ENCODE peak calls at places on chromosomes 6 and 20, in six cellular contexts. Q, N, F, Z, T and P are unnamed samples.

GRCh38 chr6:15956205-15957106 is 172.4 kb upstream of the MYLIP start:
- DNase-seq in Q (no peak), N (no peak), F (no peak), Z (peak), T (no peak), P (no peak)

GRCh38 chr6:52081237-52081636 is 6.2 kb downstream of the PKHD1 start:
- DNase-seq in Q (no peak), N (no peak), F (no peak), Z (no peak), T (no peak), P (no peak)

GRCh38 chr6:141561154-141561553 is 571.6 kb upstream of the GJE1 start:
- DNase-seq in Q (no peak), N (no peak), F (no peak), Z (peak), T (no peak), P (no peak)

GRCh38 chr20:48682529-48683385 is 145.0 kb downstream of the PREX1 start:
- DNase-seq in Q (no peak), N (peak), F (peak), Z (peak), T (no peak), P (no peak)

GRCh38 chr20:1883986-1884385 is 11.2 kb upstream of the SIRPA start:
- DNase-seq in Q (no peak), N (no peak), F (no peak), Z (no peak), T (no peak), P (no peak)

GRCh38 chr6:85132091-85132490 is 317.8 kb upstream of the NT5E start:
- DNase-seq in Q (no peak), N (no peak), F (no peak), Z (no peak), T (no peak), P (no peak)

GRCh38 chr20:46546293-46546692 is 4.2 kb downstream of the OCSTAMP start:
- DNase-seq in Q (no peak), N (no peak), F (peak), Z (no peak), T (no peak), P (no peak)

GRCh38 chr20:53124075-53124532 is 151.9 kb downstream of the TSHZ2 start:
- DNase-seq in Q (no peak), N (no peak), F (no peak), Z (no peak), T (no peak), P (no peak)

GRCh38 chr6:79874531-79875132 is 72.7 kb downstream of the ELOVL4 start:
- DNase-seq in Q (no peak), N (no peak), F (no peak), Z (no peak), T (no peak), P (no peak)

GRCh38 chr20:41317536-41318270 is at the start of gene ZHX3:
- DNase-seq in Q (peak), N (peak), F (peak), Z (peak), T (peak), P (peak)

GRCh38 chr6:5179917-5180316 is 80.8 kb downstream of the LYRM4 start:
- DNase-seq in Q (no peak), N (no peak), F (peak), Z (no peak), T (no peak), P (no peak)

GRCh38 chr20:44011251-44011940 is 96.7 kb downstream of the TOX2 start:
- DNase-seq in Q (no peak), N (no peak), F (no peak), Z (no peak), T (no peak), P (no peak)

GRCh38 chr6:73079611-73079955 is 145.7 kb downstream of the KHDC1L start:
- DNase-seq in Q (no peak), N (no peak), F (no peak), Z (no peak), T (no peak), P (no peak)

GRCh38 chr6:130223508-130223907 is 757 bp upstream of the SAMD3 start:
- DNase-seq in Q (peak), N (no peak), F (no peak), Z (no peak), T (peak), P (peak)

GRCh38 chr20:63097336-63097831 is 90.6 kb upstream of the BHLHE23 start:
- DNase-seq in Q (no peak), N (peak), F (no peak), Z (no peak), T (no peak), P (no peak)

GRCh38 chr6:52620055-52620905 is 43.4 kb upstream of the TRAM2 start:
- DNase-seq in Q (no peak), N (no peak), F (no peak), Z (no peak), T (no peak), P (no peak)

GRCh38 chr6:33088931-33089640 is 13.3 kb downstream of the HLA-DPB1 start:
- DNase-seq in Q (no peak), N (no peak), F (no peak), Z (no peak), T (no peak), P (no peak)

GRCh38 chr6:32937230-32937633 is 3.6 kb downstream of the HLA-DMB start:
- DNase-seq in Q (no peak), N (no peak), F (no peak), Z (no peak), T (no peak), P (no peak)

GRCh38 chr6:122673345-122673961 is 63.2 kb downstream of the PKIB start:
- DNase-seq in Q (no peak), N (no peak), F (no peak), Z (no peak), T (no peak), P (no peak)

GRCh38 chr6:35185302-35185681 is 28.5 kb upstream of the SCUBE3 start:
- DNase-seq in Q (no peak), N (no peak), F (peak), Z (peak), T (no peak), P (no peak)

GRCh38 chr6:43644940-43645612 is at the start of gene RSPH9:
- DNase-seq in Q (peak), N (peak), F (no peak), Z (no peak), T (no peak), P (peak)

GRCh38 chr6:137233561-137234504 is 14.6 kb upstream of the IFNGR1 start:
- DNase-seq in Q (no peak), N (no peak), F (peak), Z (peak), T (no peak), P (no peak)

GRCh38 chr20:56605597-56605996 is 23.5 kb upstream of the TFAP2C start:
- DNase-seq in Q (no peak), N (no peak), F (no peak), Z (no peak), T (no peak), P (no peak)

GRCh38 chr6:150172929-150173328 is 30.1 kb downstream of the PPP1R14C start:
- DNase-seq in Q (no peak), N (no peak), F (no peak), Z (no peak), T (no peak), P (no peak)

GRCh38 chr6:13470240-13471140 is 16.9 kb downstream of the GFOD1 start:
- DNase-seq in Q (no peak), N (no peak), F (no peak), Z (no peak), T (no peak), P (no peak)

GRCh38 chr20:12047838-12048432 is 130.2 kb downstream of the BTBD3 start:
- DNase-seq in Q (no peak), N (no peak), F (no peak), Z (no peak), T (no peak), P (no peak)

GRCh38 chr20:12053348-12053747 is 135.7 kb downstream of the BTBD3 start:
- DNase-seq in Q (no peak), N (no peak), F (no peak), Z (peak), T (peak), P (no peak)

GRCh38 chr20:12051206-12052163 is 133.8 kb downstream of the BTBD3 start:
- DNase-seq in Q (no peak), N (no peak), F (no peak), Z (no peak), T (no peak), P (no peak)

GRCh38 chr20:12044969-12045368 is 127.3 kb downstream of the BTBD3 start:
- DNase-seq in Q (no peak), N (no peak), F (no peak), Z (no peak), T (no peak), P (no peak)

GRCh38 chr20:12049125-12049524 is 131.4 kb downstream of the BTBD3 start:
- DNase-seq in Q (no peak), N (no peak), F (no peak), Z (no peak), T (no peak), P (no peak)
- TF ChIP-seq POLR2A in Q (no peak), N (no peak), F (no peak), Z (no peak), T (no peak), P (no peak)

GRCh38 chr6:168676552-168677317 is 235.8 kb downstream of the SMOC2 start:
- DNase-seq in Q (no peak), N (peak), F (no peak), Z (no peak), T (no peak), P (no peak)
- TF ChIP-seq TAF1 in Q (no peak), N (no peak), F (no peak), Z (no peak), T (no peak), P (no peak)

GRCh38 chr6:9428416-9429172 is 986.3 kb downstream of the TFAP2A start:
- DNase-seq in Q (no peak), N (no peak), F (no peak), Z (no peak), T (no peak), P (no peak)
- TF ChIP-seq POLR2A in Q (no peak), N (no peak), F (no peak), Z (no peak), T (no peak), P (no peak)

GRCh38 chr6:11685411-11686093 is 93.1 kb downstream of the ADTRP start:
- DNase-seq in Q (no peak), N (no peak), F (no peak), Z (peak), T (no peak), P (no peak)
- TF ChIP-seq TAF1 in Q (no peak), N (no peak), F (no peak), Z (no peak), T (no peak), P (no peak)

GRCh38 chr20:57813870-57814269 is 104.1 kb upstream of the PMEPA1 start:
- DNase-seq in Q (no peak), N (no peak), F (no peak), Z (no peak), T (no peak), P (no peak)
- TF ChIP-seq POLR2A in Q (no peak), N (no peak), F (no peak), Z (no peak), T (no peak), P (no peak)

GRCh38 chr6:26311012-26311384 is 54.0 kb upstream of the BTN3A2 start:
- DNase-seq in Q (no peak), N (peak), F (peak), Z (peak), T (no peak), P (no peak)
- TF ChIP-seq TAF1 in Q (no peak), N (no peak), F (no peak), Z (no peak), T (no peak), P (no peak)

GRCh38 chr20:18795366-18795765 is 18.2 kb upstream of the SCP2D1 start:
- DNase-seq in Q (no peak), N (no peak), F (no peak), Z (no peak), T (no peak), P (no peak)

GRCh38 chr20:18796282-18796833 is 17.2 kb upstream of the SCP2D1 start:
- DNase-seq in Q (no peak), N (no peak), F (no peak), Z (no peak), T (no peak), P (no peak)

GRCh38 chr20:18790787-18791186 is 22.8 kb upstream of the SCP2D1 start:
- DNase-seq in Q (no peak), N (no peak), F (no peak), Z (no peak), T (no peak), P (no peak)

GRCh38 chr20:18794428-18794787 is 19.2 kb upstream of the SCP2D1 start:
- DNase-seq in Q (no peak), N (no peak), F (no peak), Z (no peak), T (no peak), P (no peak)

DNA sequence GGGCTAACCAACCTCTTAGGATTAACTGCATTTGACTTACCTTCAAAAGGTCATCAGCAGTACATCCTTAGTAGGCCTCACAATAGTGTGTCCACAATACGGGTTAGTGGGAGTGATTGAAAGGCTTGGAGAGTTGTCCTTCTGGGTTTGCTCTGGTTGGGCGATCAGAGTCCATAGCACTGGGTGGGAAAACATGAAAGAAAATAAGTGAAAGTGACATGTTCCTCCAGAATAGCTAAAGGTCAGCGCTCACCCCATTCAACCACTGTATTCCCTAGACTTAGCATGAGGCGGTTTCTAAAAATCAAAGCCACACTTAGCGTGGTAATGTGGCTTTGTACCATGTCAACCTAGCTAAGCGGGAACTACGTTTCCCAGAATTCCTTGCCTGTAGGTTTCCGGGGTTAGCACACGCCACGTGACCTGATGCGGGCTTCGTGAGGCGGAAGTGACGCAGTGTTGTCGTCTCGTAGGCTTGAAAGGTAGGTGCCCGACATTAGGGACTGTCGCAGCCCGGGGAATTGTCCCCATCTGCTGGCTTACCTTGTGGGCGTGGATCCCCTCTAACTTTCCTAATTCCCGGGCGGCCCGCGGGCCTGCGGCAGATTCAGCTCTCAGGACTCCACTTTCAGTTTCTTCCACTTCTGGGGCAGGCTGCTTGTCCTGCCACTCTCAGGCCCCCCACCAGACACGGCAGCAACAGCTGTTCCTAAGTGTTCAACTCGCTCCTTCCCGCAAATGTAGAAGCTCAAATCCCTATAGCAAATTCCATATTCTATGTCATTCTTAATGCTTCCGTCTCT is 19.8 kb upstream of the SCP2D1 start:
- DNase-seq in Q (peak), N (peak), F (peak), Z (peak), T (peak), P (peak)
- TF ChIP-seq POLR2A in Q (peak), N (peak), F (peak), Z (peak), T (peak), P (peak)

GRCh38 chr20:25320035-25320800 is 70.4 kb downstream of the ABHD12 start:
- DNase-seq in Q (no peak), N (no peak), F (no peak), Z (no peak), T (no peak), P (no peak)
- TF ChIP-seq TAF1 in Q (no peak), N (no peak), F (no peak), Z (no peak), T (no peak), P (no peak)

GRCh38 chr20:31514154-31515071 is at the start of gene HM13:
- DNase-seq in Q (peak), N (peak), F (peak), Z (peak), T (peak), P (peak)
- TF ChIP-seq POLR2A in Q (peak), N (peak), F (peak), Z (peak), T (peak), P (peak)